ENCODE peak calls at places on chromosomes 11 and 22, in eight cellular contexts. R is fibroblast of lung; S is body of pancreas; N is stimulated activated CD4-positive, alpha-beta T cell treated with anti-CD3 and anti-CD28 coated beads, Interleukin-1b, Interleukin-23, amount 100 ng/mL, for 1 hour; H is frontal cortex; A is COR-L47; Y is upper lobe of right lung; V is lung microvascular endothelial cell. L is an unnamed sample.

GRCh38 chr11:86632499-86633269 is 39.7 kb downstream of the ME3 start:
- DNase-seq in R (peak), S (no peak), N (no peak), H (no peak), A (no peak), Y (no peak), V (peak), L (peak)

GRCh38 chr11:64729851-64730382 is 6.9 kb upstream of the NRXN2 start:
- DNase-seq in R (no peak), S (peak), N (no peak), H (no peak), A (no peak), Y (peak), V (no peak), L (no peak)

GRCh38 chr11:122197055-122197987 is 81.3 kb upstream of the BLID start:
- DNase-seq in R (peak), S (no peak), N (no peak), H (no peak), A (no peak), Y (no peak), V (peak), L (peak)

GRCh38 chr11:1878134-1879031 is 13.3 kb downstream of the PRR33 start:
- DNase-seq in R (no peak), S (peak), N (no peak), H (no peak), A (no peak), Y (peak), V (no peak), L (no peak)

GRCh38 chr22:44685384-44686056 is 16.5 kb upstream of the PRR5 start:
- DNase-seq in R (peak), S (peak), N (peak), H (no peak), A (no peak), Y (peak), V (peak), L (no peak)

GRCh38 chr11:59545179-59546020 is 34.1 kb downstream of the OR4D9 start:
- DNase-seq in R (peak), S (no peak), N (no peak), H (no peak), A (no peak), Y (no peak), V (no peak), L (no peak)

GRCh38 chr11:73463359-73463758 is 87.2 kb downstream of the RELT start:
- DNase-seq in R (peak), S (no peak), N (no peak), H (no peak), A (no peak), Y (no peak), V (no peak), L (peak)

GRCh38 chr11:78820722-78821121 is 246.1 kb upstream of the NARS2 start:
- DNase-seq in R (no peak), S (no peak), N (no peak), H (no peak), A (no peak), Y (no peak), V (no peak), L (no peak)

GRCh38 chr11:57303280-57303989 is 21.3 kb downstream of the TNKS1BP1 start:
- DNase-seq in R (no peak), S (no peak), N (no peak), H (no peak), A (no peak), Y (no peak), V (no peak), L (no peak)

GRCh38 chr11:26014456-26015115 is 317.3 kb upstream of the ANO3 start:
- DNase-seq in R (no peak), S (no peak), N (no peak), H (no peak), A (no peak), Y (no peak), V (no peak), L (no peak)